ENCODE peak calls at places on chromosomes 6 and 20, in ten cellular contexts. One of them, this sample, is unnamed. For H4K20me1, the result is how much of the 10 kb centered on the place peaks cover.

GRCh38 chr6:30151580-30151979 is 9.4 kb downstream of the TRIM10 start:
- DNase-seq in PC-9: no peak
- DNase-seq in mammary epithelial cell: no peak
- DNase-seq in keratinocyte: no peak
- DNase-seq in IMR-90: no peak
- DNase-seq in hepatocyte: no peak
- DNase-seq in HCT116: no peak
- DNase-seq in GM23338: no peak
- DNase-seq in astrocyte: no peak
- DNase-seq in MM.1S: no peak
- DNase-seq in this sample: no peak

GRCh38 chr6:27871919-27872633 is 40.1 kb downstream of the OR2B2 start:
- DNase-seq in PC-9: peak
- DNase-seq in mammary epithelial cell: peak
- DNase-seq in keratinocyte: no peak
- DNase-seq in IMR-90: peak
- DNase-seq in hepatocyte: peak
- DNase-seq in HCT116: no peak
- DNase-seq in GM23338: peak
- DNase-seq in astrocyte: peak
- DNase-seq in MM.1S: peak
- DNase-seq in this sample: peak

GRCh38 chr6:37049990-37050853 is 44.8 kb downstream of the FGD2 start:
- DNase-seq in PC-9: no peak
- DNase-seq in mammary epithelial cell: no peak
- DNase-seq in keratinocyte: no peak
- DNase-seq in IMR-90: no peak
- DNase-seq in hepatocyte: no peak
- DNase-seq in HCT116: no peak
- DNase-seq in GM23338: no peak
- DNase-seq in astrocyte: no peak
- DNase-seq in MM.1S: peak
- DNase-seq in this sample: no peak

GRCh38 chr20:19909696-19910095 is 107.5 kb upstream of the NAA20 start:
- DNase-seq in PC-9: no peak
- DNase-seq in mammary epithelial cell: no peak
- DNase-seq in keratinocyte: no peak
- DNase-seq in IMR-90: no peak
- DNase-seq in hepatocyte: no peak
- DNase-seq in HCT116: no peak
- DNase-seq in GM23338: no peak
- DNase-seq in astrocyte: no peak
- DNase-seq in MM.1S: no peak
- DNase-seq in this sample: no peak

GRCh38 chr20:40689943-40690835 is 1.2 kb upstream of the MAFB start:
- DNase-seq in PC-9: no peak
- DNase-seq in mammary epithelial cell: peak
- DNase-seq in keratinocyte: peak
- DNase-seq in IMR-90: peak
- DNase-seq in hepatocyte: peak
- DNase-seq in HCT116: peak
- DNase-seq in GM23338: peak
- DNase-seq in astrocyte: peak
- DNase-seq in MM.1S: peak
- DNase-seq in this sample: peak

GRCh38 chr6:7156666-7157278 is 49.0 kb downstream of the RREB1 start:
- DNase-seq in PC-9: no peak
- DNase-seq in mammary epithelial cell: no peak
- DNase-seq in keratinocyte: peak
- DNase-seq in IMR-90: peak
- DNase-seq in hepatocyte: no peak
- DNase-seq in HCT116: no peak
- DNase-seq in GM23338: no peak
- DNase-seq in astrocyte: peak
- DNase-seq in MM.1S: no peak
- DNase-seq in this sample: no peak

GRCh38 chr6:125747589-125748533 is 1.6 kb upstream of the HEY2 start:
- DNase-seq in PC-9: no peak
- DNase-seq in mammary epithelial cell: peak
- DNase-seq in keratinocyte: peak
- DNase-seq in IMR-90: no peak
- DNase-seq in hepatocyte: peak
- DNase-seq in HCT116: no peak
- DNase-seq in GM23338: peak
- DNase-seq in astrocyte: no peak
- DNase-seq in MM.1S: peak
- DNase-seq in this sample: peak

GRCh38 chr6:107539409-107539808 is 49.5 kb downstream of the SOBP start:
- DNase-seq in PC-9: no peak
- DNase-seq in mammary epithelial cell: no peak
- DNase-seq in keratinocyte: no peak
- DNase-seq in IMR-90: no peak
- DNase-seq in hepatocyte: peak
- DNase-seq in HCT116: no peak
- DNase-seq in GM23338: no peak
- DNase-seq in astrocyte: peak
- DNase-seq in MM.1S: no peak
- DNase-seq in this sample: no peak

GRCh38 chr6:53343092-53343491 is 5.7 kb downstream of the ELOVL5 start:
- DNase-seq in PC-9: no peak
- DNase-seq in mammary epithelial cell: no peak
- DNase-seq in keratinocyte: no peak
- DNase-seq in IMR-90: no peak
- DNase-seq in hepatocyte: no peak
- DNase-seq in HCT116: no peak
- DNase-seq in GM23338: no peak
- DNase-seq in astrocyte: no peak
- DNase-seq in MM.1S: no peak
- DNase-seq in this sample: no peak
- H4K20me1 ChIP-seq in PC-9: under half
- H4K20me1 ChIP-seq in mammary epithelial cell: under half
- H4K20me1 ChIP-seq in keratinocyte: under half
- H4K20me1 ChIP-seq in IMR-90: half or more
- H4K20me1 ChIP-seq in hepatocyte: half or more
- H4K20me1 ChIP-seq in HCT116: under half
- H4K20me1 ChIP-seq in GM23338: half or more
- H4K20me1 ChIP-seq in astrocyte: half or more
- H4K20me1 ChIP-seq in MM.1S: under half
- H4K20me1 ChIP-seq in this sample: under half

DNA sequence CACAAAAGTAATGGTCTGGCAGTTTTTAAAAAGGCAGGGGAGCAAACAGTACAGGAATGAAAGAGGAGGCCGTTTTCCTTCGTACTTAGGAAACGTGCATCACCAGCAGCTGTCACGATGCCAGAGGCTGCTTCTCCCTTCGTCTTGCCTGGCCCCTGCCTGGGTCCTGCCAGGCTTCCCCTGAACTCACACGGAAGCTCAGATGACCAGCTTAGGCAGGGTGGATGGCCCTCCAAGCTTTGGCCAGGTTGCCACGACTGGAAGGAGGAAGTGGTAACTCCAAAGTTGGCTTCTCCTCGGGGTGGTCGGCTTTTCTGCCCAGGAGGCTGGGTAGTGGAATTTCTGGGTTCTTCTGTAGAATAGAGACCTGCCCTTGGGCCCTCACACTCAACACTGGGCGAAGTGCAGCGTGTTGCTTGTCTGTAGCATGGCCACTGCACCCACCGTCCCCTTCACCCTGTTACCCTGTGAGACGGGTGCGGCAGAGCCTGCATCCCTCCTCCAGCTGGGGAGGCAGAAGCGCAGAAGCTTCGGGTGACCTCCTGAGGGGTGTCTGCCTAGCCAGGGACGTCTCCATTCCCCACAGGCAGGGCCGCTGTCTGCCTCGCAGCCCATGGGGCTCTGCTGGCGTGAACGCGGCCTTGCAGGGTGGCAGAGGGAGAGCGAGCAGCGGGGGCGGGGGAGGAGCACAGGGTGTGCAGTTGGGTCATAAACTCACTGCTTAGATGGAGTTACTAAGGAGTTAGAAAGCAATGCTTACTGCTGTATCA is 18.4 kb upstream of the RBM38 start:
- DNase-seq in PC-9: no peak
- DNase-seq in mammary epithelial cell: no peak
- DNase-seq in keratinocyte: no peak
- DNase-seq in IMR-90: no peak
- DNase-seq in hepatocyte: no peak
- DNase-seq in HCT116: no peak
- DNase-seq in GM23338: no peak
- DNase-seq in astrocyte: no peak
- DNase-seq in MM.1S: no peak
- DNase-seq in this sample: no peak
- H4K20me1 ChIP-seq in PC-9: under half
- H4K20me1 ChIP-seq in mammary epithelial cell: under half
- H4K20me1 ChIP-seq in keratinocyte: under half
- H4K20me1 ChIP-seq in IMR-90: under half
- H4K20me1 ChIP-seq in hepatocyte: under half
- H4K20me1 ChIP-seq in HCT116: under half
- H4K20me1 ChIP-seq in GM23338: under half
- H4K20me1 ChIP-seq in astrocyte: under half
- H4K20me1 ChIP-seq in MM.1S: under half
- H4K20me1 ChIP-seq in this sample: under half

GRCh38 chr20:49675368-49676151 is 38.1 kb downstream of the B4GALT5 start:
- DNase-seq in PC-9: peak
- DNase-seq in mammary epithelial cell: no peak
- DNase-seq in keratinocyte: no peak
- DNase-seq in IMR-90: no peak
- DNase-seq in hepatocyte: peak
- DNase-seq in HCT116: no peak
- DNase-seq in GM23338: no peak
- DNase-seq in astrocyte: peak
- DNase-seq in MM.1S: peak
- DNase-seq in this sample: no peak

GRCh38 chr20:49677777-49678758 is 35.6 kb downstream of the B4GALT5 start:
- DNase-seq in PC-9: peak
- DNase-seq in mammary epithelial cell: no peak
- DNase-seq in keratinocyte: no peak
- DNase-seq in IMR-90: no peak
- DNase-seq in hepatocyte: no peak
- DNase-seq in HCT116: no peak
- DNase-seq in GM23338: no peak
- DNase-seq in astrocyte: no peak
- DNase-seq in MM.1S: no peak
- DNase-seq in this sample: no peak

GRCh38 chr20:49674383-49675352 is 39.0 kb downstream of the B4GALT5 start:
- DNase-seq in PC-9: peak
- DNase-seq in mammary epithelial cell: peak
- DNase-seq in keratinocyte: peak
- DNase-seq in IMR-90: peak
- DNase-seq in hepatocyte: peak
- DNase-seq in HCT116: peak
- DNase-seq in GM23338: no peak
- DNase-seq in astrocyte: peak
- DNase-seq in MM.1S: no peak
- DNase-seq in this sample: peak

GRCh38 chr20:49680475-49680874 is 33.2 kb downstream of the B4GALT5 start:
- DNase-seq in PC-9: no peak
- DNase-seq in mammary epithelial cell: no peak
- DNase-seq in keratinocyte: no peak
- DNase-seq in IMR-90: no peak
- DNase-seq in hepatocyte: no peak
- DNase-seq in HCT116: no peak
- DNase-seq in GM23338: no peak
- DNase-seq in astrocyte: no peak
- DNase-seq in MM.1S: no peak
- DNase-seq in this sample: no peak

DNA sequence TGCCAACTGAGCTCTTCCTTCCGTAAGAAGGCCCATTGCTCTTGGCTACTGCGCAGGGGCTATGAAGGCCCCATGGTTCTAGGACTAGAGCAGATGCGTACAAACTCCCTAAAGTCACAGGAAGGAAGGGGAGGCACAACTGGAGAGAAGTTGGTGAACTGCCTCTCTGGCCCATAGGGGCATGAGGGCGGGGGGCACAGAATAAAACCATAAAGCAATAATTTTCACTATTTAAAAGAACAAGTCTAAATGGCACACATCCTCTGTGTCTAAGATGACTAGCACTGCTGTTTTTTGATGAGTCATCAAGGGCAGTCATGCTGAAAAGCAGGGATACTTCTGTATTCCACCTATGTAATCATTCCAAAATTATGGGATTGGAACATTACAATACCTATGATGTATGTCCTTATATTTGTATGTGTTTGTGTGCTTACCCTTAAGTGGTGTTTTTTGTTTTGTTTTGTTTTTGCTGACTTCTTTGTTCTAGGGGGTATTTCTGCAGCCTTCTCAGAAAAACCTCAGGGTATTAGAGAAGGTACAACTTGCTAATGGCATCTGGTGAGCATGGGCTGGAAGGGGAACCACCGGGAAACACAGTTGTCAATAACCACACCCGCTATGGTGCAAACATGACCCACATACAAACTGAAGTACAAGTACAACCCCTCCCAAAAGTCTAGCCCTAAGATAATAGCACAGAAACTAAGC is 36.9 kb downstream of the B4GALT5 start:
- DNase-seq in PC-9: peak
- DNase-seq in mammary epithelial cell: peak
- DNase-seq in keratinocyte: no peak
- DNase-seq in IMR-90: peak
- DNase-seq in hepatocyte: no peak
- DNase-seq in HCT116: no peak
- DNase-seq in GM23338: no peak
- DNase-seq in astrocyte: peak
- DNase-seq in MM.1S: peak
- DNase-seq in this sample: no peak
- H4K20me1 ChIP-seq in PC-9: under half
- H4K20me1 ChIP-seq in mammary epithelial cell: under half
- H4K20me1 ChIP-seq in keratinocyte: under half
- H4K20me1 ChIP-seq in IMR-90: half or more
- H4K20me1 ChIP-seq in hepatocyte: under half
- H4K20me1 ChIP-seq in HCT116: under half
- H4K20me1 ChIP-seq in GM23338: half or more
- H4K20me1 ChIP-seq in astrocyte: half or more
- H4K20me1 ChIP-seq in MM.1S: under half
- H4K20me1 ChIP-seq in this sample: under half

GRCh38 chr20:31706607-31707257 is 15.9 kb downstream of the BCL2L1 start:
- DNase-seq in PC-9: peak
- DNase-seq in mammary epithelial cell: no peak
- DNase-seq in keratinocyte: no peak
- DNase-seq in IMR-90: no peak
- DNase-seq in hepatocyte: peak
- DNase-seq in HCT116: no peak
- DNase-seq in GM23338: no peak
- DNase-seq in astrocyte: no peak
- DNase-seq in MM.1S: no peak
- DNase-seq in this sample: peak

GRCh38 chr20:31705598-31706597 is 16.8 kb downstream of the BCL2L1 start:
- DNase-seq in PC-9: no peak
- DNase-seq in mammary epithelial cell: no peak
- DNase-seq in keratinocyte: no peak
- DNase-seq in IMR-90: no peak
- DNase-seq in hepatocyte: peak
- DNase-seq in HCT116: no peak
- DNase-seq in GM23338: no peak
- DNase-seq in astrocyte: no peak
- DNase-seq in MM.1S: peak
- DNase-seq in this sample: no peak

GRCh38 chr20:31705191-31705590 is 17.5 kb downstream of the BCL2L1 start:
- DNase-seq in PC-9: no peak
- DNase-seq in mammary epithelial cell: no peak
- DNase-seq in keratinocyte: no peak
- DNase-seq in IMR-90: no peak
- DNase-seq in hepatocyte: no peak
- DNase-seq in HCT116: no peak
- DNase-seq in GM23338: no peak
- DNase-seq in astrocyte: no peak
- DNase-seq in MM.1S: no peak
- DNase-seq in this sample: no peak

GRCh38 chr20:31707258-31707615 is 15.4 kb downstream of the BCL2L1 start:
- DNase-seq in PC-9: no peak
- DNase-seq in mammary epithelial cell: no peak
- DNase-seq in keratinocyte: no peak
- DNase-seq in IMR-90: no peak
- DNase-seq in hepatocyte: no peak
- DNase-seq in HCT116: no peak
- DNase-seq in GM23338: no peak
- DNase-seq in astrocyte: no peak
- DNase-seq in MM.1S: no peak
- DNase-seq in this sample: no peak

GRCh38 chr20:31704225-31705119 is 18.2 kb downstream of the BCL2L1 start:
- DNase-seq in PC-9: peak
- DNase-seq in mammary epithelial cell: peak
- DNase-seq in keratinocyte: peak
- DNase-seq in IMR-90: peak
- DNase-seq in hepatocyte: peak
- DNase-seq in HCT116: peak
- DNase-seq in GM23338: peak
- DNase-seq in astrocyte: peak
- DNase-seq in MM.1S: no peak
- DNase-seq in this sample: no peak
- H4K20me1 ChIP-seq in PC-9: under half
- H4K20me1 ChIP-seq in mammary epithelial cell: under half
- H4K20me1 ChIP-seq in keratinocyte: under half
- H4K20me1 ChIP-seq in IMR-90: under half
- H4K20me1 ChIP-seq in hepatocyte: under half
- H4K20me1 ChIP-seq in HCT116: under half
- H4K20me1 ChIP-seq in GM23338: under half
- H4K20me1 ChIP-seq in astrocyte: under half
- H4K20me1 ChIP-seq in MM.1S: under half
- H4K20me1 ChIP-seq in this sample: under half